ENCODE peak calls at places on chromosomes 12 and 14, in eight cellular contexts. U is heart left ventricle, A is stomach, O is lower leg skin, N is A549, D is H54, M is HepG2, I is tibial nerve. Z is an unnamed sample.
A peak's percentile ranks its signal among the peaks of the same experiment; 100 is the strongest.

GRCh38 chr12:91817512-91817911 is 328.1 kb downstream of the BTG1 start:
- DNase-seq in U (no peak), A (peak; percentile 50), O (no peak), N (no peak), D (no peak), M (no peak), I (no peak), Z (no peak)

GRCh38 chr14:91063119-91063518 is 2.7 kb upstream of the RPS6KA5 start:
- DNase-seq in U (no peak), A (no peak), O (no peak), N (no peak), D (peak; percentile 33), M (peak; percentile 16), I (no peak), Z (no peak)

GRCh38 chr14:36254020-36254614 is 66.3 kb downstream of the MBIP start:
- DNase-seq in U (no peak), A (no peak), O (no peak), N (no peak), D (no peak), M (peak; percentile 56), I (no peak), Z (no peak)

GRCh38 chr12:508145-508544 is 48.4 kb downstream of the B4GALNT3 start:
- DNase-seq in U (no peak), A (peak; percentile 15), O (peak; percentile 49), N (no peak), D (no peak), M (no peak), I (no peak), Z (no peak)

GRCh38 chr14:101169267-101169666 is 265.7 kb upstream of the RTL1 start:
- DNase-seq in U (no peak), A (no peak), O (no peak), N (no peak), D (no peak), M (no peak), I (no peak), Z (no peak)

GRCh38 chr12:62802981-62803380 is 132.0 kb downstream of the PPM1H start:
- DNase-seq in U (no peak), A (no peak), O (no peak), N (no peak), D (no peak), M (no peak), I (no peak), Z (no peak)

GRCh38 chr12:93245543-93245942 is 132.2 kb upstream of the NUDT4 start:
- DNase-seq in U (no peak), A (no peak), O (no peak), N (no peak), D (no peak), M (no peak), I (no peak), Z (peak; percentile 41)

GRCh38 chr14:76537912-76538647 is 162.1 kb downstream of the ESRRB start:
- DNase-seq in U (no peak), A (no peak), O (no peak), N (no peak), D (no peak), M (no peak), I (no peak), Z (no peak)

GRCh38 chr14:28745176-28745575 is 21.4 kb upstream of the FOXG1 start:
- DNase-seq in U (no peak), A (no peak), O (no peak), N (no peak), D (no peak), M (no peak), I (no peak), Z (no peak)

GRCh38 chr12:46456356-46457334 is 84.1 kb upstream of the SLC38A2 start:
- DNase-seq in U (no peak), A (no peak), O (no peak), N (no peak), D (no peak), M (peak; percentile 38), I (no peak), Z (no peak)

GRCh38 chr12:45973526-45973925 is 16.8 kb downstream of the SCAF11 start:
- DNase-seq in U (no peak), A (no peak), O (no peak), N (no peak), D (no peak), M (no peak), I (no peak), Z (no peak)

GRCh38 chr12:22083167-22083566 is 37.1 kb downstream of the CMAS start:
- DNase-seq in U (no peak), A (no peak), O (no peak), N (no peak), D (no peak), M (peak; percentile 16), I (peak; percentile 52), Z (no peak)

GRCh38 chr12:3200779-3201738 is 123.9 kb downstream of the TSPAN9 start:
- DNase-seq in U (no peak), A (no peak), O (no peak), N (no peak), D (no peak), M (no peak), I (no peak), Z (no peak)

GRCh38 chr14:42374332-42374731 is 767.7 kb downstream of the LRFN5 start:
- DNase-seq in U (no peak), A (no peak), O (no peak), N (no peak), D (no peak), M (no peak), I (no peak), Z (no peak)

GRCh38 chr14:55454264-55455151 is 14.1 kb upstream of the TBPL2 start:
- DNase-seq in U (peak; percentile 40), A (peak; percentile 37), O (no peak), N (no peak), D (no peak), M (peak; percentile 16), I (peak; percentile 44), Z (peak; percentile 68)

GRCh38 chr12:104573-105081 is 38.1 kb downstream of the IQSEC3 start:
- DNase-seq in U (no peak), A (no peak), O (no peak), N (no peak), D (no peak), M (peak; percentile 18), I (no peak), Z (peak; percentile 26)

GRCh38 chr12:68587448-68587873 is 23.2 kb upstream of the RAP1B start:
- DNase-seq in U (no peak), A (no peak), O (no peak), N (no peak), D (no peak), M (no peak), I (no peak), Z (no peak)

GRCh38 chr14:53955671-53956426 is 776 bp downstream of the BMP4 start:
- DNase-seq in U (peak; percentile 70), A (peak; percentile 70), O (peak; percentile 96), N (no peak), D (no peak), M (peak; percentile 37), I (no peak), Z (peak; percentile 62)
- TF ChIP-seq POLR2A in U (no peak), A (no peak), O (no peak), N (peak; percentile 8), D (no peak), M (peak; percentile 68), I (no peak), Z (no peak)

DNA sequence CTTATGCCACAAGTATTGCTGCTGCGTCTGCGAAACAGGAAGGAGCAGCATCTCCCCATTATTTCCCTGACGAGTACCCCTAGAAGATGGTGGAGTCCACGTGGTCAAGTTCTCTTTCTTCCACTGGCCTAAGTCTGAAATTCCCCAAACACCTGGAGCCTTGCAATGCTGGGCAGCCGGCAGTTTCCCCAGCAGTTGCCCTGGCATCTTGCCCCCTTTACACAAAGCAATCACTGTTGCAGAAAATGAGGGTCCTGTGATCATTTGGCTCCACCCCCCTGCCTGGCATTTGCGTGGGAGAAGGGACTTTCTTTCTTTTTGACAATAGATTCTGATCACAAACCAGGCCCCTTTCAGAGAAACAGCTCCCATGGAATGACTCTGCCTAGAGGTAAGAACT is 57.0 kb downstream of the FOS start:
- DNase-seq in U (no peak), A (no peak), O (no peak), N (no peak), D (no peak), M (no peak), I (no peak), Z (no peak)
- TF ChIP-seq POLR2A in U (no peak), A (no peak), O (no peak), N (no peak), D (no peak), M (no peak), I (no peak), Z (no peak)

DNA sequence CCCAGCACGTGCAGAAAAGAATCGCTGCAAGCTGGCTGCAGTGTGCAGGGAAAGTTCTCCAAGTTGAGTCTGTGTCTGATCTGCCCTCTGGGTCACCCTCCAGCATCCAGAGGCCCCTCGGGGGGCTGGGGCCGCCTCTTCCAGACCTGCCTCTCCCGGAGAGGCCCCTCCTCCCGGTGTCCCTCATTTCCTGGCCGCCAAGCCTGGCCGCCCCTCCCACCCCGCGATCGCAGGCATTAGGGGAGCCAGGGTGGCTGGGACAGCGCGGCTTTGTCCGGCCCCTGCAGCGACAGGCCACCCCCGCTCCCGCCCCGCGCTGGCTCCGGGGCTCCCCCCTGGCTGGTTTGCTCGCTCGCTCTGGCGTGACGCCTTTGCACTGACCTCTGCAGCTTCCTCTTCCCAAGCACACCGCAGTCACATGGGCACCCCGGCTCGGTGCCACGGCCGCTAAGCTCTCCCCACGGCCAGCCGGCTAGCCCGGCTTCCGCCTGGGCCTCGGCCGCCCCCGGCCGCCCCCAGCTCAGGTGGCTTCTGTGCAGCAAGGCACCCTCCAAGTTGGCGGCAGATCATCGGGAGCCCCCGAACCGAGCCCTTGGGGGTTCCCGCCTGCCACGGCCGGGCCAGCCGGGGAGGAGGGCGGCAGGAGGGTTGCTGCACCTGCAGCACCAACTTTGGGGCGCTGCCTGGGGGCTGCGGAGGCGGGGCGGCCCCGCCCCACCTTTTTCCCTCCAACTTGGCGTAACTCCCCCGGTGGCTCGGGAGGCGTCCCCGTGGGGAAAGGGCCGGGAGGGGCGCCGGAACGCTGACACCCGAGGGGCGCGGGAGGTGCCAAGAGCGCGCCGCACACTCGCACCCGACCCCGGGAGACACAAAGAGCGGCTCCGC is 43.7 kb downstream of the KDM2B start:
- DNase-seq in U (peak; percentile 92), A (peak; percentile 93), O (peak; percentile 96), N (peak; percentile 79), D (peak; percentile 76), M (peak; percentile 76), I (peak; percentile 73), Z (peak; percentile 88)
- TF ChIP-seq POLR2A in U (no peak), A (no peak), O (no peak), N (peak; percentile 64), D (no peak), M (peak; percentile 70), I (peak; percentile 9), Z (peak; percentile 73)

DNA sequence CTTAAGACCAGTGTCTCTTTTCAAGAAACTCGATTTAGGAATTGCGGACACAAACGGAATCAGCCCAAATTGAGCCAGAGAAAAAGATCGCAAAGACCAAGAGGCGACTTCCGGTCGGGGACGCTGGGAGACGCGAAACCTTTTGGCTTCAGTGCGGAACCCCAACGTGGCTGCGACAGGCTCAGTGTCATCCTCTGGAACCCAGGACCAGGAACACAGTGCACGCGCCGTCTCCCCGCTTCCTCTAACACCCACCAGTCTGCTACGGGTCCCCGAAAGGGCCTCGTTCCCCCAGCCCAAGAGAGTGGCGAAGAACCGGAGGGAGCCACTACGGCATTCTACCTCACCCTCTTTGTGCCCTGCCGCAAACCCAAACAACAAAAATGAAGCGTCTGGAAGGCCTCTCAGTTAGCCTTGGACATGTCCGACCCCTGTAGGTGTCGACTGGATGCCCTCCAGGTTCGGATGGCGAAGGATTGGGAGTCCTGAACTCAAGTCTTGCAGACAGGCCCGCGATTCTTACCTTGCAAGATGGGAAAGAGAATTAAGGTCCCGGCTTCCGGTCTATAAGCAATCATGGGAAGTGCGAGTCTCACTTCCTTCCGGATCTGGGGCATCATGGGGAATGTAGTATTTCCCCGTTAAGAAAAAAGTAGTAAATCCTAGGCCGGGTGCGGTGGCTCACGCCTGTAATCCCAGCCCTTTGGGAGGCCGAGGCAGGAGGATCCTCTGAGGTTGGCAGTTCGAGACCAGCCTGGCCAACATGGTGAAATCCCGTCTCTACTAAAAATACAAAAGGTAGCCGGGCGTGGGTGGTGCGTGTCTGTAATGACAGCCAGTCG is at the start of gene RPL6:
- DNase-seq in U (peak; percentile 82), A (peak; percentile 72), O (peak; percentile 93), N (peak; percentile 96), D (peak; percentile 68), M (peak; percentile 96), I (peak; percentile 83), Z (peak; percentile 79)
- TF ChIP-seq POLR2A in U (no peak), A (no peak), O (no peak), N (peak; percentile 95), D (peak; percentile 90), M (peak; percentile 96), I (peak; percentile 74), Z (peak; percentile 84)